ENCODE peak calls at places on chromosomes 4 and X, in ten cellular contexts. N is mucosa of gallbladder; Y is LHCN-M2; G is right cardiac atrium; W is NCI-H2227 treated with DMSO at 0.1 percent for 48 hours; P is brain microvascular endothelial cell; R is SHP77 treated with DMSO at 0.1 percent for 48 hours; B is stimulated activated CD4-positive, alpha-beta T cell treated with anti-CD3 and anti-CD28 coated beads, Interleukin-4, amount 100 ng/mL, for 48 hours; L is C1 segment of cervical spinal cord; T is mesendoderm. A is an unnamed sample.

GRCh38 chr4:172709376-172709775 is 459.2 kb upstream of the GALNT7 start:
- DNase-seq in L (no peak), W (no peak), R (peak; percentile 0), Y (no peak), P (no peak), G (no peak), B (no peak), N (no peak), T (no peak), A (no peak)

GRCh38 chr4:8428288-8429097 is 12.0 kb downstream of the ACOX3 start:
- DNase-seq in B (peak; percentile 87), L (peak; percentile 90), R (peak; percentile 6), G (peak; percentile 96), P (peak; percentile 74), W (peak; percentile 48), Y (peak; percentile 87), N (peak; percentile 91), T (peak; percentile 93), A (peak; percentile 80)

GRCh38 chr4:126445596-126445995 is 1130.8 kb downstream of the FAT4 start:
- DNase-seq in P (no peak), R (no peak), Y (peak; percentile 67), L (no peak), N (no peak), T (no peak), W (no peak), B (no peak), G (no peak), A (no peak)

GRCh38 chr4:40245794-40246546 is 49.1 kb downstream of the RHOH start:
- DNase-seq in W (no peak), N (no peak), B (no peak), P (no peak), Y (no peak), L (no peak), G (no peak), R (no peak), T (peak; percentile 66), A (no peak)

GRCh38 chr4:154329939-154330338 is 161.7 kb downstream of the DCHS2 start:
- DNase-seq in L (no peak), W (no peak), N (no peak), P (no peak), B (no peak), T (no peak), R (no peak), G (no peak), Y (peak; percentile 20), A (no peak)

GRCh38 chr4:3655485-3656429 is 110.4 kb upstream of the ADRA2C start:
- DNase-seq in R (no peak), G (peak; percentile 43), L (no peak), B (no peak), W (no peak), Y (no peak), P (no peak), N (no peak), T (peak; percentile 42), A (peak; percentile 60)

GRCh38 chrX:87098477-87098876 is 419.1 kb upstream of the KLHL4 start:
- DNase-seq in W (no peak), L (no peak), R (no peak), T (no peak), G (no peak), Y (no peak), N (no peak), P (no peak), B (no peak), A (no peak)

GRCh38 chr4:159447296-159447695 is 344.4 kb downstream of the RAPGEF2 start:
- DNase-seq in G (no peak), Y (no peak), L (no peak), B (no peak), W (no peak), N (no peak), T (no peak), P (no peak), R (no peak), A (no peak)

GRCh38 chr4:123064390-123064789 is 142.0 kb upstream of the NUDT6 start:
- DNase-seq in L (no peak), N (no peak), T (no peak), G (no peak), Y (peak; percentile 8), P (no peak), B (no peak), R (no peak), W (no peak), A (no peak)

GRCh38 chr4:74364649-74365491 is at the start of gene EREG:
- DNase-seq in B (peak; percentile 1), G (peak; percentile 52), R (no peak), W (no peak), L (no peak), Y (peak; percentile 26), T (peak; percentile 89), P (peak; percentile 90), N (peak; percentile 18), A (no peak)

GRCh38 chr4:135325264-135325663 is 1123.7 kb upstream of the PABPC4L start:
- DNase-seq in N (no peak), B (no peak), L (no peak), G (no peak), P (no peak), T (peak; percentile 29), R (no peak), Y (no peak), W (no peak), A (no peak)

GRCh38 chrX:123833387-123833786 is 26.5 kb upstream of the XIAP start:
- DNase-seq in N (peak; percentile 49), L (peak; percentile 0), R (no peak), W (peak; percentile 55), P (peak; percentile 30), T (peak; percentile 60), G (no peak), B (no peak), Y (peak; percentile 24), A (no peak)

GRCh38 chr4:23828779-23829178 is 61.1 kb downstream of the PPARGC1A start:
- DNase-seq in P (no peak), W (no peak), L (no peak), R (no peak), G (no peak), N (no peak), T (no peak), B (no peak), Y (no peak), A (no peak)

A was measured in D721Med.